ENCODE peak calls at places on chromosome 17, in eight cellular contexts. P is mammary epithelial cell; U is prostate gland; Q is CD8-positive, alpha-beta T cell; V is GM23338; K is PC-9; M is thyroid gland; Y is hepatocyte. A is an unnamed sample.

GRCh38 chr17:17506893-17507464 is 10.8 kb upstream of the RASD1 start:
- DNase-seq in P (no peak), U (no peak), Q (no peak), V (no peak), K (no peak), M (no peak), Y (no peak), A (peak; percentile 49)

GRCh38 chr17:19002805-19003542 is 1.6 kb downstream of the FAM83G start:
- DNase-seq in P (peak; percentile 13), U (no peak), Q (no peak), V (no peak), K (no peak), M (no peak), Y (no peak), A (no peak)

GRCh38 chr17:80907281-80907680 is 84.4 kb upstream of the CHMP6 start:
- DNase-seq in P (no peak), U (no peak), Q (no peak), V (no peak), K (no peak), M (no peak), Y (no peak), A (no peak)

GRCh38 chr17:47810901-47811635 is 10.5 kb downstream of the OSBPL7 start:
- DNase-seq in P (no peak), U (no peak), Q (no peak), V (no peak), K (no peak), M (peak; percentile 36), Y (no peak), A (no peak)

GRCh38 chr17:58268774-58269556 is 11.8 kb downstream of the MPO start:
- DNase-seq in P (no peak), U (no peak), Q (no peak), V (no peak), K (no peak), M (no peak), Y (no peak), A (no peak)

GRCh38 chr17:58789831-58790230 is 34.2 kb downstream of the PPM1E start:
- DNase-seq in P (no peak), U (no peak), Q (no peak), V (no peak), K (no peak), M (no peak), Y (no peak), A (no peak)

GRCh38 chr17:16374539-16374938 is 6.4 kb upstream of the UBB start:
- DNase-seq in P (no peak), U (no peak), Q (no peak), V (no peak), K (no peak), M (no peak), Y (no peak), A (no peak)

GRCh38 chr17:6627019-6627418 is 13.5 kb downstream of the KIAA0753 start:
- DNase-seq in P (no peak), U (no peak), Q (no peak), V (no peak), K (no peak), M (no peak), Y (no peak), A (no peak)

GRCh38 chr17:48860034-48860433 is 29.2 kb downstream of the CALCOCO2 start:
- DNase-seq in P (no peak), U (no peak), Q (no peak), V (peak; percentile 53), K (no peak), M (no peak), Y (no peak), A (no peak)

GRCh38 chr17:74838275-74838674 is 21.4 kb downstream of the GRIN2C start:
- DNase-seq in P (no peak), U (no peak), Q (no peak), V (no peak), K (no peak), M (no peak), Y (no peak), A (no peak)

GRCh38 chr17:15966183-15966878 is 21.4 kb downstream of the ADORA2B start:
- DNase-seq in P (no peak), U (peak; percentile 47), Q (no peak), V (peak; percentile 96), K (peak; percentile 62), M (no peak), Y (peak; percentile 75), A (peak; percentile 89)

GRCh38 chr17:358491-359133 is 6.0 kb upstream of the RPH3AL start:
- DNase-seq in P (no peak), U (no peak), Q (no peak), V (no peak), K (no peak), M (no peak), Y (no peak), A (no peak)

GRCh38 chr17:35825206-35825605 is 15.9 kb downstream of the TAF15 start:
- DNase-seq in P (no peak), U (no peak), Q (no peak), V (no peak), K (no peak), M (no peak), Y (no peak), A (no peak)
- H3K36me3 ChIP-seq in P (peaks cover 55% of the 10 kb centered on the region), U (peaks cover 7% of the 10 kb centered on the region), Q (peaks cover 30% of the 10 kb centered on the region), V (peaks cover 76% of the 10 kb centered on the region), K (peaks cover 69% of the 10 kb centered on the region), M (peaks cover 44% of the 10 kb centered on the region), Y (peaks cover 11% of the 10 kb centered on the region), A (peaks cover 98% of the 10 kb centered on the region)

GRCh38 chr17:14755002-14755401 is 454.1 kb downstream of the HS3ST3B1 start:
- DNase-seq in P (peak; percentile 43), U (no peak), Q (no peak), V (no peak), K (no peak), M (no peak), Y (peak; percentile 37), A (no peak)
- H3K4me3 ChIP-seq in P (no peak overlapping the region), U (no peak overlapping the region), Q (no peak overlapping the region), V (no peak overlapping the region), K (no peak overlapping the region), M (no peak overlapping the region), Y (no peak overlapping the region), A (no peak overlapping the region)

GRCh38 chr17:28563475-28563874 is 7.8 kb downstream of the PIGS start:
- DNase-seq in P (no peak), U (no peak), Q (no peak), V (no peak), K (peak; percentile 44), M (peak; percentile 25), Y (no peak), A (no peak)
- H3K36me3 ChIP-seq in P (peaks cover 6% of the 10 kb centered on the region), U (peaks cover 4% of the 10 kb centered on the region), Q (peaks cover 8% of the 10 kb centered on the region), V (peaks cover 5% of the 10 kb centered on the region), K (peaks cover 4% of the 10 kb centered on the region), M (peaks cover 38% of the 10 kb centered on the region), Y (no peaks in the 10 kb centered on the region), A (peaks cover 63% of the 10 kb centered on the region)

GRCh38 chr17:5585814-5586558 is 1.7 kb upstream of the NLRP1 start:
- DNase-seq in P (peak; percentile 65), U (no peak), Q (no peak), V (peak; percentile 38), K (peak; percentile 15), M (peak; percentile 15), Y (no peak), A (no peak)

GRCh38 chr17:5587431-5588032 is 3.2 kb upstream of the NLRP1 start:
- DNase-seq in P (peak; percentile 62), U (peak; percentile 42), Q (peak; percentile 68), V (peak; percentile 86), K (peak; percentile 36), M (peak; percentile 25), Y (peak; percentile 81), A (no peak)

GRCh38 chr17:5583426-5584382 is 605 bp downstream of the NLRP1 start:
- DNase-seq in P (no peak), U (no peak), Q (no peak), V (no peak), K (no peak), M (peak; percentile 75), Y (no peak), A (peak; percentile 54)

GRCh38 chr17:5584383-5584951 is at the start of gene NLRP1:
- DNase-seq in P (peak; percentile 99), U (peak; percentile 46), Q (peak; percentile 96), V (peak; percentile 23), K (peak; percentile 53), M (peak; percentile 83), Y (peak; percentile 28), A (peak; percentile 94)

GRCh38 chr17:5584971-5585794 is 874 bp upstream of the NLRP1 start:
- DNase-seq in P (peak; percentile 88), U (no peak), Q (no peak), V (peak; percentile 23), K (no peak), M (no peak), Y (no peak), A (peak; percentile 69)
- H3K4me3 ChIP-seq in P (peak overlapping the region; percentile 8), U (no peak overlapping the region), Q (peak overlapping the region; percentile 87), V (no peak overlapping the region), K (no peak overlapping the region), M (no peak overlapping the region), Y (no peak overlapping the region), A (peak overlapping the region; percentile 65)

DNA sequence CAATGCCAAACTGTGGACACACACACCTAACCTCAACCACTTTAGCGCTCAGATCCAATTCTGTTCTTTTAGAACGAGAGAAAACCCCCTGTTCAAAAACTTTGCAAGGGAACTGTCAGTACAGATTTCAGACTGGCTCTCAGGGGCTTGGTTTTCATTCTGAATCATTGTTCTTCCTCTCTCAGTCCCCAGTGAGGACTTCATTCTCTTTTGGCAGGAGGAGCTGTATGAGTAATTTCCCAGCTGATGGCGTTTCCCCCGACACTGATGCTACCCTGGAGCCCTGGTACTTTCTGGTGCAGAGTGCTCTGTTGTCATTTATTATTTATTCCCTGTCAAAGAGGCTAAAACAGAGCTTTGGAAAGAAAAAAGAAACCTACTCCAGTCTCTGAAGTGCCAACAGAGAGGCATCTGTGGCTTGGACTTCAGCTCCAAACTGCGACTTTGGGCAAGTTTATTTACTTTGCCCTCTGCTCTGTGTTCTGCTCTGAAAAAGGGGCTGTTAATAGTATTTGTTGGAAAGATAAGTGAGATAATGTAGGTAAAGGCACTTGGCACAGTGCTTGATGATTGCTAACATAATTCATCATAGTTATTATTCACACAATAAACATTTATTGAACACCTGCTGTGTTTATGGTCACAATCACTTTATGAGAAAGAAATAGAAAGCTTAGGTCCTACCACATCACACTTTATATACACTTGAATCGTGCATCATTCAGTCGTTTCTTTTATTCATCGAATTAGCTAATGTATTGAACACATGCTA is 28.3 kb downstream of the ETV4 start:
- DNase-seq in P (peak; percentile 9), U (no peak), Q (no peak), V (no peak), K (no peak), M (no peak), Y (no peak), A (no peak)
- H3K36me3 ChIP-seq in P (peaks cover 36% of the 10 kb centered on the region), U (peaks cover 9% of the 10 kb centered on the region), Q (peaks cover 52% of the 10 kb centered on the region), V (peaks cover 42% of the 10 kb centered on the region), K (peaks cover 32% of the 10 kb centered on the region), M (peaks cover 69% of the 10 kb centered on the region), Y (peaks cover 7% of the 10 kb centered on the region), A (peaks cover 100% of the 10 kb centered on the region)